ENCODE peak calls at places on chromosomes 4 and X, in five cellular contexts. P is OCI-LY7, G is esophagus squamous epithelium, V is heart right ventricle, R is A549. J is an unnamed sample.

GRCh38 chr4:188986271-188986689 is 847.0 kb downstream of the TRIML1 start:
- DNase-seq in R (peak; percentile 13), P (no peak), V (no peak), G (no peak), J (no peak)

GRCh38 chr4:15318621-15319348 is 109.0 kb upstream of the C1QTNF7 start:
- DNase-seq in G (no peak), P (no peak), V (no peak), R (no peak), J (no peak)

GRCh38 chr4:101914761-101915160 is 124.2 kb downstream of the BANK1 start:
- DNase-seq in R (no peak), P (no peak), V (no peak), G (no peak), J (no peak)

GRCh38 chr4:178165251-178165650 is 723.0 kb upstream of the AGA start:
- DNase-seq in V (no peak), P (no peak), G (no peak), R (no peak), J (no peak)

GRCh38 chrX:58025979-58026378 is 115.7 kb upstream of the ZXDA start:
- DNase-seq in R (peak; percentile 6), V (no peak), P (peak; percentile 59), G (no peak), J (no peak)

GRCh38 chr4:173642509-173642908 is 112.5 kb upstream of the HAND2 start:
- DNase-seq in V (no peak), P (no peak), G (no peak), R (no peak), J (no peak)

GRCh38 chr4:77600521-77601451 is 4.8 kb upstream of the CXCL13 start:
- DNase-seq in P (peak; percentile 59), V (no peak), G (no peak), R (peak; percentile 42), J (no peak)

GRCh38 chrX:115939070-115939469 is 231.5 kb upstream of the AGTR2 start:
- DNase-seq in V (no peak), G (no peak), R (no peak), P (peak; percentile 8), J (no peak)

GRCh38 chrX:1074172-1074571 is 138.3 kb downstream of the CRLF2 start:
- DNase-seq in P (no peak), G (no peak), R (no peak), V (no peak), J (no peak)

DNA sequence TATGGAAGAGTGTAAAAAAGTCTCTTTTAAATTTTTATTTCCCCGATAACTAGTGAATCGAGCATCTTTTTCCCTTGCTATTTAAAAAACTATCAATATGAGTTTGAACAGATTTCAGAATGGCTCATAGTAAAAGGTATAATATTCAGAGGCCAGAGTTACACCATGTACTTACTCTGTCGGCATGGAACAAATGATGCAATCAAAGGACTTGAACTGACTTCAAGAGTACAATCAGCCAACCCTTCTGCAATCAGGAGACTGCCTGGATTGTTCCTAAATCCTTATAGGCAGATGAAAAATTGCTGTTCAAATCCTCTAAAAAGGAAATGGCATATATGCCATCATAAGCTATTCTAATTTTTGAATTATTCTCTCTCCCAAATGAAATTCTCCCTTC is 273.3 kb downstream of the SH2D1A start:
- DNase-seq in P (no peak), V (no peak), G (no peak), R (no peak), J (no peak)
- H3K4me1 ChIP-seq in P (no peaks in the 10 kb centered on the region), V (no peaks in the 10 kb centered on the region), G (no peaks in the 10 kb centered on the region), R (no peaks in the 10 kb centered on the region), J (no peaks in the 10 kb centered on the region)

GRCh38 chrX:134543201-134543797 is 83.3 kb downstream of the HPRT1 start:
- DNase-seq in V (no peak), G (no peak), R (no peak), P (no peak), J (no peak)
- H3K4me1 ChIP-seq in V (no peaks in the 10 kb centered on the region), G (peaks cover 9% of the 10 kb centered on the region), R (peaks cover 67% of the 10 kb centered on the region), P (peaks cover 22% of the 10 kb centered on the region), J (no peaks in the 10 kb centered on the region)

GRCh38 chr4:2935762-2936743 is 27.2 kb downstream of the NOP14 start:
- DNase-seq in P (peak; percentile 26), V (no peak), G (no peak), R (no peak), J (no peak)
- H3K4me1 ChIP-seq in P (peaks cover 55% of the 10 kb centered on the region), V (peaks cover 7% of the 10 kb centered on the region), G (peaks cover 74% of the 10 kb centered on the region), R (peaks cover 34% of the 10 kb centered on the region), J (peaks cover 54% of the 10 kb centered on the region)

GRCh38 chr4:152659806-152660205 is 20.0 kb downstream of the TMEM154 start:
- DNase-seq in V (no peak), P (peak; percentile 44), G (no peak), R (no peak), J (no peak)
- H3K4me1 ChIP-seq in V (no peaks in the 10 kb centered on the region), P (peaks cover 58% of the 10 kb centered on the region), G (peaks cover 28% of the 10 kb centered on the region), R (no peaks in the 10 kb centered on the region), J (peaks cover 10% of the 10 kb centered on the region)

GRCh38 chr4:151204925-151205524 is 71.9 kb upstream of the PRSS48 start:
- DNase-seq in V (no peak), R (no peak), G (no peak), P (no peak), J (no peak)

GRCh38 chr4:151206241-151207005 is 70.5 kb upstream of the PRSS48 start:
- DNase-seq in R (no peak), V (no peak), G (no peak), P (no peak), J (no peak)

GRCh38 chr4:151207868-151208267 is 69.1 kb upstream of the PRSS48 start:
- DNase-seq in R (no peak), V (no peak), G (no peak), P (no peak), J (no peak)

GRCh38 chr4:151205722-151206121 is 71.2 kb upstream of the PRSS48 start:
- DNase-seq in R (no peak), P (no peak), V (no peak), G (no peak), J (no peak)

GRCh38 chr4:151207186-151207585 is 69.8 kb upstream of the PRSS48 start:
- DNase-seq in R (no peak), P (no peak), V (no peak), G (no peak), J (no peak)
- H3K4me1 ChIP-seq in R (peaks cover 21% of the 10 kb centered on the region), P (no peaks in the 10 kb centered on the region), V (peaks cover 3% of the 10 kb centered on the region), G (peaks cover 48% of the 10 kb centered on the region), J (peaks cover 44% of the 10 kb centered on the region)

DNA sequence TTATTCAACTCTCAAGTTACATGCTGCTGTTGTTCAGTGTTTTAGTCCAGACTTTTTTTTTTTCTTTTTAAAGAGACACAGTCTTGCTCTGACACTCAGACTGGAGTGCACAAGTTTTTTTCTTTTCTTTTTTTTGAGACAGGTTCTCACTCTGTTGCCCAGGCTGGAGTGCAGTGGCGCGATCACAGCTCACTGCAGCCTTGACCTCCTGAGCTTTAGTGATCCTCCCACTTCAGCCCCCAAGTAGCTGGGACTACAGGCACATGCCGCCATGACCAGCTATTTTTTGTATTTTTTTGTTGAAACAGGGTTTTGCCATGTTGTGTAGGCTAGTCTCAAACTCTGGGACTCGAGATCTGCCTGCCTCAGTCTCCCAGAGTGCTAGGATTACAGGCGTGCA is 11.9 kb downstream of the ADD1 start:
- DNase-seq in P (no peak), V (no peak), R (no peak), G (no peak), J (no peak)
- H3K4me1 ChIP-seq in P (peaks cover 42% of the 10 kb centered on the region), V (peaks cover 20% of the 10 kb centered on the region), R (peaks cover 9% of the 10 kb centered on the region), G (peaks cover 94% of the 10 kb centered on the region), J (peaks cover 92% of the 10 kb centered on the region)

GRCh38 chr4:57043304-57044251 is 64.9 kb downstream of the POLR2B start:
- DNase-seq in R (no peak), G (no peak), V (no peak), P (no peak), J (no peak)
- H3K4me1 ChIP-seq in R (peaks cover 67% of the 10 kb centered on the region), G (peaks cover 49% of the 10 kb centered on the region), V (peaks cover 18% of the 10 kb centered on the region), P (no peaks in the 10 kb centered on the region), J (peaks cover 39% of the 10 kb centered on the region)

GRCh38 chr4:147824884-147825283 is 93.0 kb downstream of the ARHGAP10 start:
- DNase-seq in R (no peak), P (no peak), G (no peak), V (no peak), J (no peak)
- H3K4me1 ChIP-seq in R (peaks cover 8% of the 10 kb centered on the region), P (no peaks in the 10 kb centered on the region), G (peaks cover 100% of the 10 kb centered on the region), V (peaks cover 10% of the 10 kb centered on the region), J (peaks cover 37% of the 10 kb centered on the region)

DNA sequence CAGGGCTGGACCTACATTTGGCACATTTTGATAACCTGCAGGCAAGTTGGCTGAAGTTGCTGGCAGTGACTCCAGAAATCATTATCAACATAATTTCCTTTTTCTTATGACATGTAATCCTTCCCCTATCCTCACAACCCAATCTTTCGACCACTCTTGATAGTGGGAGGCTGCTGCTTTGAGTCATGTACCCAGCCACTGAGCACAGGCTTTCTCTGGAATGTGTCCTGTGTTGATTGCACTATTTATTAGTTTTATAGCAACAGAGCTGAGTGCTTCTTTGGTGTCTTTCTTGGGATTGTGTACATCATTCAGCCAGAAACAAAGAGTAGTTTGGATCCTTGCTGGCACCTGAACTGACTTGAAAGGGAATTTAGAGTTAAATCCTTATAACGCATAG is 183.1 kb upstream of the LEF1 start:
- DNase-seq in R (no peak), G (no peak), P (no peak), V (no peak), J (no peak)
- H3K4me1 ChIP-seq in R (no peaks in the 10 kb centered on the region), G (peaks cover 30% of the 10 kb centered on the region), P (no peaks in the 10 kb centered on the region), V (no peaks in the 10 kb centered on the region), J (no peaks in the 10 kb centered on the region)

GRCh38 chr4:79607979-79608378 is 200.0 kb upstream of the GK2 start:
- DNase-seq in R (no peak), V (no peak), G (no peak), P (no peak), J (no peak)
- H3K4me1 ChIP-seq in R (no peaks in the 10 kb centered on the region), V (no peaks in the 10 kb centered on the region), G (no peaks in the 10 kb centered on the region), P (no peaks in the 10 kb centered on the region), J (no peaks in the 10 kb centered on the region)